ENCODE peak calls at places on chromosomes 1 and 21, in five cellular contexts. X is IMR-90, P is kidney, J is fibroblast of lung, Y is WTC11. I is an unnamed sample.

GRCh38 chr1:109821831-109822745 is 58.4 kb upstream of the EPS8L3 start:
- DNase-seq in J (peak; percentile 62), P (no peak), X (peak; percentile 57), Y (no peak), I (peak; percentile 54)

GRCh38 chr1:41874350-41874749 is 44.4 kb downstream of the HIVEP3 start:
- DNase-seq in J (no peak), P (no peak), X (no peak), Y (no peak), I (no peak)

GRCh38 chr1:101971309-101971708 is 25.4 kb downstream of the OLFM3 start:
- DNase-seq in X (peak; percentile 0), P (no peak), J (no peak), Y (no peak), I (no peak)

GRCh38 chr1:119298687-119299086 is 69.9 kb upstream of the HAO2 start:
- DNase-seq in J (peak; percentile 36), X (peak; percentile 4), P (no peak), Y (no peak), I (no peak)

GRCh38 chr1:208369658-208370057 is 125.5 kb upstream of the PLXNA2 start:
- DNase-seq in P (no peak), J (no peak), Y (no peak), X (no peak), I (no peak)

GRCh38 chr1:159188375-159188788 is 16.3 kb upstream of the ACKR1 start:
- DNase-seq in J (peak; percentile 10), P (peak; percentile 86), Y (peak; percentile 89), X (peak; percentile 22), I (no peak)

GRCh38 chr1:156414440-156415064 is 45.5 kb downstream of the RHBG start:
- DNase-seq in Y (peak; percentile 74), P (no peak), X (no peak), J (no peak), I (no peak)

GRCh38 chr1:41003127-41003639 is 18.3 kb downstream of the SLFNL1 start:
- DNase-seq in J (no peak), P (no peak), Y (no peak), X (no peak), I (no peak)

GRCh38 chr1:6794164-6794563 is 8.9 kb downstream of the CAMTA1 start:
- DNase-seq in P (no peak), J (peak; percentile 79), X (peak; percentile 74), Y (no peak), I (peak; percentile 65)

GRCh38 chr1:79364896-79365295 is 358.4 kb upstream of the ADGRL4 start:
- DNase-seq in J (no peak), Y (no peak), P (no peak), X (peak; percentile 6), I (peak; percentile 28)

GRCh38 chr1:94056171-94056570 is 64.8 kb downstream of the ABCA4 start:
- DNase-seq in X (no peak), P (no peak), Y (no peak), J (no peak), I (no peak)

DNA sequence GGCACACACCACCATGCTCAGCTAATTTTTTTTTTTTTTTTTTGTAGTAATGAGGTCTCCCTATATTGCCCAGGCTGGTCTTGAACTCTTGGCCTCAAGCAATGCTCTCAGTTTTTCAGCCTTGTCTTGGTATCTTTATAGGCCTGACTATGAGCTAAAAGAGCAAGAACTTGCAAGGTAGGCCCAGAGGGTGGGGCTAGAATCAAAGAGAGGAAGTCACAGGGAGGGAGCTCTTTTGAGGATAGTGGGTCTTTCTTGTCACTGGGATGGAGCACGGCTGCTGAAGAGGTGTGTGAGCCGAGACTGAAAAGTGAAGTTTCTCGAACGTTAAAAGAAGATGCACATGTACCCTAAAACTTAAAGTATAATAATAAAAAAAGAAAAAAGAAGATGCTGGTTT is 260.0 kb upstream of the BEND5 start:
- DNase-seq in J (no peak), Y (peak; percentile 24), P (no peak), X (no peak), I (no peak)
- TF ChIP-seq CTCF in J (no peak), Y (no peak), P (no peak), X (no peak), I (no peak)

GRCh38 chr1:197178998-197179397 is 32.5 kb upstream of the ASPM start:
- DNase-seq in X (peak; percentile 74), Y (no peak), P (no peak), J (peak; percentile 68), I (peak; percentile 75)
- TF ChIP-seq CTCF in X (peak; percentile 46), Y (no peak), P (no peak), J (peak; percentile 18), I (peak; percentile 66)

GRCh38 chr21:14115646-14116045 is 95.1 kb downstream of the LIPI start:
- DNase-seq in Y (no peak), J (no peak), P (no peak), X (no peak), I (no peak)

GRCh38 chr21:14116080-14116481 is 94.7 kb downstream of the LIPI start:
- DNase-seq in Y (no peak), X (no peak), P (no peak), J (no peak), I (no peak)

GRCh38 chr21:14120091-14120734 is 90.5 kb downstream of the LIPI start:
- DNase-seq in P (no peak), X (peak; percentile 8), Y (peak; percentile 73), J (no peak), I (peak; percentile 4)

GRCh38 chr21:14121719-14122118 is 89.0 kb downstream of the LIPI start:
- DNase-seq in J (no peak), X (no peak), Y (no peak), P (no peak), I (no peak)

DNA sequence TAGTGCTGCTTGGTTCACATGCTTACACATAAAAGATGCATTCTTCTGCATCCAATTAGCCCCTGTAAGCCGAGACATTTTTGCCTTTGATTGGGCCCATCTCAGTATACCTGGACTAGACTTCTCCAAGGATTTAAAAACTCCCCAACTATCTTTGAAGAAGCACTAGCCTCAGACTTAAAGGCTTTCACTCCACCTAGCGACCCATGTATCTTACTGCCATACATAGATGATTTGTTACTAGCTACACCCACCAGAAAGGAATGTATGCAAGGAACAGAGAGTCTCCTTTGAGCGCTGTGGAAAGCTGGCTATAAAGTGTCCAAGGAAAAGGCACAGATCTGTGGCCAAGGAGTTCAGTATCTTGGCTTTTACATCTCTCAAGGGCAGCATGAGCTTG is 91.7 kb downstream of the LIPI start:
- DNase-seq in P (no peak), Y (no peak), X (peak; percentile 1), J (no peak), I (no peak)
- TF ChIP-seq CTCF in P (no peak), Y (no peak), X (peak; percentile 21), J (no peak), I (no peak)

DNA sequence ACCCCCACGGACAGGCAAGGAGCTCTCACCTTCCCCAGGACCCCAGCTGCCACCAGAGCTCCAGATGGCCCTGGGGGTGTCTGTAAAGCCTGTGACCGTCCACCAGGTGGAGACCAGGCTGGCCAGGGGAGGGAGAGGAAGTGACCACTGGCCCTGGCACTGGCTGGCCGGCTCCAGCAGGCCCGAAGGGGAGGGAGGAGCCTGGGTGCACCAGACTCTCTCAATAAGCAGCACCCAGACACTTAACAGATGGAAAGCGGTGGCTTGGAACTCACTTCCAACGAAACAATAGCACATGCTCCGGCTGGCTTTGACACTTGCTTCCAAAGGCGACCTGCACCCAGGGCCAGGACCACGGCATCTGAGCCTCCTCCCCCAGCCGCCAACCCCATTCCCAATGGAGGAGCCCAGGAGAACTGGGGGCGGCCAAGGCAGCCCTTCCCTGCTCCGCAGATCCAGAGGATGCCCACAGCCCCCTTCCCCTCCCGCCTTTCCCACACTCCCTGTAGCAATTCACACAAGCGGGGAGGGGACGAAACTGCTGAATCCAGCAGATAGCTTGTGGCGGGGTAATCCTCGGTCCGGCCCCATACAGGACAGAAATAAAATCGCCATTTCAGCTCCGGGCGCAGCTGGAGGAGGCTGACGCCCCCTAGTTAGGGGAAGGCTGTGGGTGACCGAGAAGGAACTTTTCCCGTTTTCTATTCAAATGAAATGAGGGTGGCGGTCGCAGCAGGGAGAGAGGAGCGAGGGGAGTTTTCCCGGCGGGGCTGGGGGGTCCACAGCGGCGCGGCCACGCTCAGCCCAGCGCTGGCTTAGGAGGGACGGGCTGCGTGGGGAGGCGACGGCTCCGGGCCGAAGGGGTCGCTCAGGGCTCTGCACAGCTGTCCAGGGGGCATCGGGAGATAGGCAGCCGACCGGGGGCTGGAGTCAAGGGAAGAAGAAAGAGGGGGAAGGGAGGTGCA is 612 bp upstream of the PDE9A start:
- DNase-seq in J (peak; percentile 39), X (peak; percentile 31), Y (peak; percentile 66), P (peak; percentile 95), I (no peak)
- TF ChIP-seq CTCF in J (peak; percentile 39), X (peak; percentile 35), Y (peak; percentile 23), P (peak; percentile 71), I (peak; percentile 39)

GRCh38 chr1:153670859-153671622 is at the start of gene ILF2:
- DNase-seq in J (peak; percentile 100), P (peak; percentile 99), X (peak; percentile 100), Y (peak; percentile 97), I (peak; percentile 100)
- TF ChIP-seq CTCF in J (peak; percentile 25), P (peak; percentile 12), X (peak; percentile 37), Y (no peak), I (peak; percentile 46)

GRCh38 chr1:204149107-204149506 is 2.7 kb downstream of the ETNK2 start:
- DNase-seq in Y (no peak), J (no peak), P (no peak), X (no peak), I (no peak)
- TF ChIP-seq CTCF in Y (no peak), J (no peak), P (no peak), X (no peak), I (no peak)

GRCh38 chr1:8409666-8410065 is 91.8 kb downstream of the SLC45A1 start:
- DNase-seq in Y (no peak), P (no peak), X (no peak), J (no peak), I (no peak)

GRCh38 chr1:8410791-8411190 is 92.9 kb downstream of the SLC45A1 start:
- DNase-seq in X (peak; percentile 55), J (no peak), Y (no peak), P (no peak), I (peak; percentile 9)

GRCh38 chr1:8408151-8408839 is 90.4 kb downstream of the SLC45A1 start:
- DNase-seq in Y (no peak), J (peak; percentile 96), P (peak; percentile 84), X (peak; percentile 84), I (peak; percentile 52)

GRCh38 chr1:8407652-8408051 is 89.7 kb downstream of the SLC45A1 start:
- DNase-seq in Y (no peak), X (no peak), P (no peak), J (no peak), I (no peak)

DNA sequence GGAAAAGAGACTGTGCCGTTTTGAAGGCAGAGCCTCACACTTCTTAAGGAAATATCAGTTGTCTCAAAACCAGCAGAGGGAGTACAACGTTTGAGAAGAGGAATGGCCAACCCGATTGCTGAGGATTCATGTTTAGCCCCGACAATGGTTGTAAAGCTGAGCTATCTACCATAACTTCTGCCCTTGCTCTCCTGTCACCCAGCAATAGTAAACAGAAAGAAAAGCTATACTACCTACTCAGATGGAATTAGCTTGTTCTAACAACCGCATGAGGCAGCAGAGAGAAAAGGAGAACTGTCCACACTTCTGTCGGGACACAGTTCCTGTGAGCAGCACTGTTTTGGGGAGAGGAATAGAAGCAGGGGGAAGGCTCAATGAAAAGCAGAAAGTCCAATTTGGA is 91.2 kb downstream of the SLC45A1 start:
- DNase-seq in P (no peak), J (peak; percentile 85), Y (no peak), X (peak; percentile 81), I (peak; percentile 72)
- TF ChIP-seq CTCF in P (no peak), J (peak; percentile 64), Y (no peak), X (peak; percentile 43), I (peak; percentile 75)

GRCh38 chr1:243345205-243345604 is 89.4 kb downstream of the SDCCAG8 start:
- DNase-seq in J (peak; percentile 28), P (no peak), Y (no peak), X (peak; percentile 3), I (no peak)
- TF ChIP-seq CTCF in J (no peak), P (no peak), Y (no peak), X (peak; percentile 26), I (peak; percentile 65)